ENCODE peak calls at places on chromosome 1, in nine cellular contexts. H is cardiac fibroblast; R is activated naive CD4-positive, alpha-beta T cell treated with anti-CD3 and anti-CD28 coated beads, Interleukin-2, amount 10 ng/mL, durations not matched to agents 7 days and 5 days; Q is GM23338; M is posterior cingulate gyrus; G is NCI-H446 treated with DMSO at 0.1 percent for 48 hours; N is NT2/D1; F is neural crest cell; L is Right ventricle myocardium superior. A is an unnamed sample.

GRCh38 chr1:153567621-153568366 is 2.1 kb upstream of the S100A2 start:
- DNase-seq in H (no peak), R (no peak), Q (peak; percentile 57), M (no peak), G (peak; percentile 36), N (no peak), F (no peak), L (no peak), A (no peak)

GRCh38 chr1:64898107-64898861 is 68.1 kb downstream of the JAK1 start:
- DNase-seq in H (peak; percentile 83), R (no peak), Q (peak; percentile 59), M (peak; percentile 27), G (peak; percentile 74), N (peak; percentile 81), F (no peak), L (peak; percentile 85), A (peak; percentile 76)

GRCh38 chr1:206851611-206852010 is 13.8 kb upstream of the IL20 start:
- DNase-seq in H (peak; percentile 75), R (no peak), Q (no peak), M (no peak), G (no peak), N (no peak), F (no peak), L (no peak), A (peak; percentile 80)

GRCh38 chr1:113783254-113784103 is 24.2 kb upstream of the PHTF1 start:
- DNase-seq in H (peak; percentile 78), R (peak; percentile 69), Q (no peak), M (no peak), G (peak; percentile 71), N (no peak), F (no peak), L (no peak), A (peak; percentile 96)

GRCh38 chr1:67937651-67938050 is 104.4 kb upstream of the GNG12 start:
- DNase-seq in H (peak; percentile 47), R (no peak), Q (no peak), M (no peak), G (no peak), N (no peak), F (no peak), L (no peak), A (no peak)

GRCh38 chr1:20495661-20496060 is 9.7 kb upstream of the CAMK2N1 start:
- DNase-seq in H (no peak), R (no peak), Q (no peak), M (no peak), G (no peak), N (no peak), F (no peak), L (no peak), A (no peak)

GRCh38 chr1:79386730-79387129 is 380.2 kb upstream of the ADGRL4 start:
- DNase-seq in H (no peak), R (no peak), Q (no peak), M (no peak), G (no peak), N (no peak), F (no peak), L (no peak), A (no peak)

GRCh38 chr1:179493323-179493722 is 82.4 kb downstream of the NPHS2 start:
- DNase-seq in H (no peak), R (no peak), Q (no peak), M (no peak), G (no peak), N (no peak), F (no peak), L (no peak), A (no peak)

GRCh38 chr1:84000954-84001495 is 2.1 kb upstream of the TTLL7 start:
- DNase-seq in H (no peak), R (no peak), Q (no peak), M (no peak), G (no peak), N (no peak), F (no peak), L (no peak), A (no peak)

GRCh38 chr1:223515915-223516314 is 122.7 kb downstream of the CCDC185 start:
- DNase-seq in H (no peak), R (peak; percentile 54), Q (no peak), M (no peak), G (no peak), N (no peak), F (no peak), L (no peak), A (no peak)

GRCh38 chr1:248686815-248687214 is 15.8 kb downstream of the OR14I1 start:
- DNase-seq in H (no peak), R (peak; percentile 29), Q (no peak), M (no peak), G (no peak), N (no peak), F (no peak), L (no peak), A (no peak)

GRCh38 chr1:211648336-211648735 is 27.1 kb downstream of the NEK2 start:
- DNase-seq in H (peak; percentile 59), R (no peak), Q (no peak), M (no peak), G (no peak), N (no peak), F (no peak), L (no peak), A (no peak)

GRCh38 chr1:91804546-91805023 is 81.4 kb downstream of the TGFBR3 start:
- DNase-seq in H (peak; percentile 41), R (peak; percentile 91), Q (no peak), M (no peak), G (no peak), N (no peak), F (no peak), L (no peak), A (no peak)

GRCh38 chr1:8476021-8476420 is 158.1 kb downstream of the SLC45A1 start:
- DNase-seq in H (no peak), R (no peak), Q (no peak), M (no peak), G (no peak), N (no peak), F (no peak), L (no peak), A (peak; percentile 87)

GRCh38 chr1:77975386-77975785 is 3.5 kb downstream of the FUBP1 start:
- DNase-seq in H (peak; percentile 17), R (no peak), Q (no peak), M (no peak), G (no peak), N (no peak), F (no peak), L (no peak), A (no peak)

GRCh38 chr1:7847599-7847998 is 5.3 kb downstream of the UTS2 start:
- DNase-seq in H (peak; percentile 89), R (no peak), Q (no peak), M (no peak), G (no peak), N (no peak), F (no peak), L (no peak), A (no peak)

GRCh38 chr1:42759114-42759513 is 7.7 kb downstream of the P3H1 start:
- DNase-seq in H (no peak), R (no peak), Q (peak; percentile 65), M (no peak), G (no peak), N (no peak), F (no peak), L (no peak), A (no peak)

GRCh38 chr1:43304771-43305300 is 4.1 kb downstream of the TIE1 start:
- DNase-seq in H (no peak), R (no peak), Q (no peak), M (no peak), G (no peak), N (no peak), F (no peak), L (no peak), A (no peak)

GRCh38 chr1:28466226-28466778 is 39.5 kb upstream of the RCC1 start:
- DNase-seq in H (no peak), R (no peak), Q (no peak), M (no peak), G (no peak), N (no peak), F (no peak), L (no peak), A (no peak)

GRCh38 chr1:107550358-107550757 is 409.5 kb downstream of the NTNG1 start:
- DNase-seq in H (no peak), R (no peak), Q (no peak), M (no peak), G (no peak), N (no peak), F (no peak), L (no peak), A (peak; percentile 94)

GRCh38 chr1:33348194-33348593 is 27.3 kb upstream of the A3GALT2 start:
- DNase-seq in H (peak; percentile 41), R (no peak), Q (no peak), M (no peak), G (no peak), N (no peak), F (no peak), L (no peak), A (no peak)

GRCh38 chr1:39970274-39970673 is 15.3 kb downstream of the MFSD2A start:
- DNase-seq in H (no peak), R (no peak), Q (no peak), M (no peak), G (no peak), N (no peak), F (no peak), L (no peak), A (no peak)

GRCh38 chr1:227889863-227890405 is 57.8 kb downstream of the WNT9A start:
- DNase-seq in H (no peak), R (peak; percentile 19), Q (no peak), M (peak; percentile 3), G (no peak), N (no peak), F (no peak), L (no peak), A (no peak)

GRCh38 chr1:1163538-1164070 is 10.1 kb upstream of the TTLL10 start:
- DNase-seq in H (no peak), R (no peak), Q (no peak), M (no peak), G (no peak), N (no peak), F (no peak), L (no peak), A (no peak)

GRCh38 chr1:205075642-205076155 is 8.6 kb downstream of the TMEM81 start:
- DNase-seq in H (no peak), R (no peak), Q (no peak), M (no peak), G (no peak), N (no peak), F (no peak), L (no peak), A (no peak)

GRCh38 chr1:67339623-67340343 is 32.1 kb downstream of the IL12RB2 start:
- DNase-seq in H (peak; percentile 49), R (peak; percentile 43), Q (no peak), M (no peak), G (no peak), N (no peak), F (no peak), L (no peak), A (peak; percentile 66)

GRCh38 chr1:35557118-35557610 is at the start of gene KIAA0319L:
- DNase-seq in H (no peak), R (peak; percentile 88), Q (peak; percentile 87), M (peak; percentile 91), G (no peak), N (no peak), F (peak; percentile 78), L (peak; percentile 93), A (peak; percentile 76)

A was measured in MV-4-11.